ENCODE peak calls at places on chromosome 9, in ten cellular contexts. O is heart right ventricle; A is CD8-positive, alpha-beta T cell; V is right lobe of liver; J is endothelial cell; C is right atrium auricular region; T is AG09319; I is Peyer's patch; P is ovary; L is cardiac muscle cell. X is an unnamed sample.

GRCh38 chr9:126500600-126501382 is 112.9 kb upstream of the LMX1B start:
- DNase-seq in A (peak; percentile 42), P (peak; percentile 87), C (peak; percentile 79), J (peak; percentile 90), V (no peak), T (peak; percentile 31), L (peak; percentile 84), O (peak; percentile 79), I (peak; percentile 65), X (peak; percentile 77)

GRCh38 chr9:78866228-78867132 is 569.6 kb downstream of the PSAT1 start:
- DNase-seq in P (no peak), J (no peak), L (peak; percentile 86), I (no peak), T (no peak), A (no peak), V (no peak), C (no peak), O (no peak), X (no peak)

GRCh38 chr9:87213948-87214347 is 266.6 kb upstream of the GAS1 start:
- DNase-seq in J (no peak), I (no peak), L (no peak), T (no peak), O (no peak), A (no peak), P (no peak), C (no peak), V (no peak), X (no peak)

GRCh38 chr9:121226186-121226585 is 24.5 kb upstream of the RAB14 start:
- DNase-seq in V (no peak), A (no peak), I (no peak), O (no peak), T (no peak), J (no peak), P (no peak), L (no peak), C (no peak), X (no peak)

GRCh38 chr9:83744206-83744605 is 36.4 kb upstream of the UBQLN1 start:
- DNase-seq in I (no peak), P (no peak), O (no peak), J (no peak), V (no peak), C (no peak), L (no peak), T (no peak), A (no peak), X (no peak)

GRCh38 chr9:91937031-91937430 is 13.0 kb downstream of the ROR2 start:
- DNase-seq in A (no peak), J (no peak), I (no peak), L (no peak), C (no peak), V (no peak), T (no peak), O (no peak), P (no peak), X (no peak)

GRCh38 chr9:89592963-89593775 is 11.6 kb upstream of the GADD45G start:
- DNase-seq in J (peak; percentile 33), T (peak; percentile 31), L (peak; percentile 54), O (no peak), I (no peak), V (no peak), A (no peak), P (no peak), C (peak; percentile 56), X (no peak)

GRCh38 chr9:98087420-98088354 is 31.2 kb downstream of the NANS start:
- DNase-seq in V (no peak), C (no peak), P (peak; percentile 72), I (peak; percentile 44), A (no peak), L (peak; percentile 81), T (no peak), J (peak; percentile 62), O (peak; percentile 46), X (peak; percentile 60)

GRCh38 chr9:87662808-87663528 is 63.0 kb upstream of the CTSL start:
- DNase-seq in T (peak; percentile 34), A (no peak), V (peak; percentile 81), P (peak; percentile 84), C (peak; percentile 75), O (peak; percentile 84), J (peak; percentile 90), L (peak; percentile 85), I (peak; percentile 31), X (peak; percentile 67)

GRCh38 chr9:91346644-91347043 is 15.1 kb downstream of the AUH start:
- DNase-seq in A (no peak), J (no peak), C (no peak), V (no peak), O (no peak), P (no peak), I (no peak), T (no peak), L (no peak), X (no peak)

GRCh38 chr9:120446681-120447080 is 133.3 kb downstream of the CDK5RAP2 start:
- DNase-seq in C (no peak), V (no peak), L (peak; percentile 78), J (no peak), I (no peak), A (no peak), T (no peak), P (no peak), O (no peak), X (no peak)

GRCh38 chr9:3059781-3060468 is 216.0 kb upstream of the PUM3 start:
- DNase-seq in A (no peak), V (no peak), O (no peak), C (no peak), L (no peak), I (no peak), P (no peak), J (no peak), T (no peak), X (no peak)

DNA sequence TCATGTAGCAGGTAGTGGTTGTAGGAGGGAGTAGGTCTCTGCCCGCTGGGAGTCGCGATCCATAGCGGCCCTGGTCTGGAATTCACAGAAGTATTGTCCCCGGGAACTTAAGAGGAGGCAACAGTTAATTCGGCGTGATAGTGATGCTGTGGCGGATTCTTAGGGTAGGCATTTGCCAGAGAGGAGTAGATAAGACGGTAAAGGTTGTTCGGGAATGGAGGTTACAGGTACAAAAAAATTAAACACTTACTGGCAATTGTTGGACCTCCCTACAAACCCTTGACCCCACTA is 679 bp downstream of the SMC5 start:
- DNase-seq in T (no peak), P (no peak), L (no peak), I (no peak), J (no peak), C (no peak), V (no peak), A (no peak), O (no peak), X (no peak)
- TF ChIP-seq CTCF in T (no peak), P (no peak), L (no peak), I (no peak), J (no peak), C (no peak), V (no peak), A (no peak), O (no peak), X (no peak)

GRCh38 chr9:84779892-84780291 is 110.4 kb downstream of the NTRK2 start:
- DNase-seq in T (no peak), C (no peak), J (no peak), P (no peak), L (no peak), O (no peak), I (no peak), V (no peak), A (no peak), X (no peak)
- TF ChIP-seq CTCF in T (no peak), C (no peak), J (no peak), P (no peak), L (no peak), O (no peak), I (no peak), V (no peak), A (no peak), X (no peak)

GRCh38 chr9:136093995-136094881 is 851 bp downstream of the NACC2 start:
- DNase-seq in P (peak; percentile 89), A (no peak), C (peak; percentile 86), I (peak; percentile 40), T (no peak), J (peak; percentile 49), L (peak; percentile 72), O (peak; percentile 83), V (peak; percentile 92), X (peak; percentile 76)
- TF ChIP-seq CTCF in P (no peak), A (no peak), C (no peak), I (no peak), T (no peak), J (no peak), L (no peak), O (no peak), V (no peak), X (no peak)

GRCh38 chr9:18353473-18353872 is 120.5 kb upstream of the ADAMTSL1 start:
- DNase-seq in O (no peak), L (no peak), T (no peak), I (no peak), C (no peak), J (no peak), A (no peak), V (no peak), P (no peak), X (no peak)
- TF ChIP-seq CTCF in O (no peak), L (no peak), T (no peak), I (no peak), C (no peak), J (no peak), A (no peak), V (no peak), P (no peak), X (no peak)

GRCh38 chr9:70868044-70868443 is 253.4 kb downstream of the TRPM3 start:
- DNase-seq in J (no peak), L (no peak), A (no peak), C (no peak), V (no peak), I (no peak), T (no peak), P (no peak), O (no peak), X (no peak)
- TF ChIP-seq CTCF in J (no peak), L (no peak), A (no peak), C (no peak), V (no peak), I (no peak), T (no peak), P (no peak), O (no peak), X (no peak)

X was measured in CD14-positive monocyte.